ENCODE peak calls at places on chromosomes 6 and 20, in seven cellular contexts. One of them, this sample, is unnamed.

GRCh38 chr6:155646443-155646842 is 190.8 kb upstream of the NOX3 start:
- DNase-seq in left ventricle myocardium inferior: no peak
- DNase-seq in mesenchymal stem cell: peak; percentile 25
- DNase-seq in OCI-LY7: no peak
- DNase-seq in body of pancreas: peak; percentile 12
- DNase-seq in GM06990: no peak
- DNase-seq in stomach: no peak
- DNase-seq in this sample: no peak

GRCh38 chr20:38418509-38419204 is 16.5 kb downstream of the SNHG17 start:
- DNase-seq in left ventricle myocardium inferior: peak; percentile 58
- DNase-seq in mesenchymal stem cell: peak; percentile 9
- DNase-seq in OCI-LY7: no peak
- DNase-seq in body of pancreas: peak; percentile 32
- DNase-seq in GM06990: no peak
- DNase-seq in stomach: peak; percentile 35
- DNase-seq in this sample: no peak

GRCh38 chr20:37385659-37386504 is 39.9 kb downstream of the SRC start:
- DNase-seq in left ventricle myocardium inferior: no peak
- DNase-seq in mesenchymal stem cell: no peak
- DNase-seq in OCI-LY7: no peak
- DNase-seq in body of pancreas: no peak
- DNase-seq in GM06990: peak; percentile 13
- DNase-seq in stomach: no peak
- DNase-seq in this sample: no peak

GRCh38 chr6:40436685-40437604 is 150.2 kb downstream of the LRFN2 start:
- DNase-seq in left ventricle myocardium inferior: no peak
- DNase-seq in mesenchymal stem cell: peak; percentile 42
- DNase-seq in OCI-LY7: no peak
- DNase-seq in body of pancreas: no peak
- DNase-seq in GM06990: no peak
- DNase-seq in stomach: no peak
- DNase-seq in this sample: no peak

GRCh38 chr20:46963196-46963529 is 68.5 kb downstream of the EYA2 start:
- DNase-seq in left ventricle myocardium inferior: no peak
- DNase-seq in mesenchymal stem cell: no peak
- DNase-seq in OCI-LY7: no peak
- DNase-seq in body of pancreas: no peak
- DNase-seq in GM06990: no peak
- DNase-seq in stomach: peak; percentile 32
- DNase-seq in this sample: no peak

GRCh38 chr6:163419413-163420314 is 5.1 kb downstream of the QKI start:
- DNase-seq in left ventricle myocardium inferior: no peak
- DNase-seq in mesenchymal stem cell: peak; percentile 41
- DNase-seq in OCI-LY7: no peak
- DNase-seq in body of pancreas: no peak
- DNase-seq in GM06990: no peak
- DNase-seq in stomach: no peak
- DNase-seq in this sample: no peak

GRCh38 chr6:70124882-70125535 is 177.9 kb downstream of the COL9A1 start:
- DNase-seq in left ventricle myocardium inferior: no peak
- DNase-seq in mesenchymal stem cell: peak; percentile 86
- DNase-seq in OCI-LY7: no peak
- DNase-seq in body of pancreas: no peak
- DNase-seq in GM06990: no peak
- DNase-seq in stomach: no peak
- DNase-seq in this sample: no peak

GRCh38 chr6:37565267-37566208 is 65.8 kb upstream of the CCDC167 start:
- DNase-seq in left ventricle myocardium inferior: no peak
- DNase-seq in mesenchymal stem cell: no peak
- DNase-seq in OCI-LY7: no peak
- DNase-seq in body of pancreas: peak; percentile 10
- DNase-seq in GM06990: no peak
- DNase-seq in stomach: no peak
- DNase-seq in this sample: no peak

GRCh38 chr20:43658068-43658722 is 8.7 kb upstream of the MYBL2 start:
- DNase-seq in left ventricle myocardium inferior: no peak
- DNase-seq in mesenchymal stem cell: peak; percentile 77
- DNase-seq in OCI-LY7: no peak
- DNase-seq in body of pancreas: no peak
- DNase-seq in GM06990: no peak
- DNase-seq in stomach: no peak
- DNase-seq in this sample: no peak

GRCh38 chr6:37209461-37210205 is 39.7 kb downstream of the PIM1 start:
- DNase-seq in left ventricle myocardium inferior: no peak
- DNase-seq in mesenchymal stem cell: no peak
- DNase-seq in OCI-LY7: no peak
- DNase-seq in body of pancreas: no peak
- DNase-seq in GM06990: no peak
- DNase-seq in stomach: no peak
- DNase-seq in this sample: no peak

GRCh38 chr6:147759088-147759487 is 250.6 kb downstream of the SAMD5 start:
- DNase-seq in left ventricle myocardium inferior: no peak
- DNase-seq in mesenchymal stem cell: peak; percentile 87
- DNase-seq in OCI-LY7: no peak
- DNase-seq in body of pancreas: no peak
- DNase-seq in GM06990: no peak
- DNase-seq in stomach: no peak
- DNase-seq in this sample: no peak

DNA sequence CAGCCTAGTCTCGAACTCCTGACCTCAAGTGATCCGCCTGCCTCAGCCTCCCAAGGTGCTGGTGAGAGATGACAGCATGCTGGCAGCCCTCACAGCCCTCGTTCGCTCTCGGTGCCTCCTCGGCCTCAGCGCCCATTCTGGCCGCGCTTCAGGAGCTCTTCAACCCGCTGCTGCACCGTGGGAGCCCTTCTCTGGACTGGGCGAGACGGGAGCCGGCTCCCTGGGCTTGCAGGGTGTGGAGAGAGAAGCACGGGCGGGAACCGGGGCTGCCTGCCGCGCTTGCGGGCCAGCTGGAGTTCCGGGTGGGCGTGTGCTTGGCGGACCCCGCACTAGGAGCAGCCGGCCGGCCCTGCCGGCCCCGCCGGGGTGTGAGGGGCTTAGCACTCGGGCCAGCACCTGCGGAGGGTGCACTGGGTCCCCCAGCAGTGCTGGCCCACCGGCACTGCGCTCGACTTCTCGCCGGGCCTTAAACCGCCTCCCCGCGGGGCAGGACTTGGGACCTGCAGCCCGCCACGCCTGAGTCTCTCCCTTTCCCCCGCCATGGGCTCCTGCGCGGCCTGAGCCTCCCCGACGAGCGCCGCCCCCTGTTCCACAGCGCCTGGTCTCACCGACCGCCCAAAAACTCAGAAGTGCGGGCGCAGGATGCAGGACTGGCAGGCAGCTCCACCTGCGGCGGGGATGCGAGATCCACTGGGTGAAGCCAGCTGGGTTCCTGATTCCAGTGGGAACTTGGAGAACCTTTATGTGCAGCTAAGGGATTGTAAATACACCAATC is 31.5 kb upstream of the RANBP9 start:
- DNase-seq in left ventricle myocardium inferior: no peak
- DNase-seq in mesenchymal stem cell: no peak
- DNase-seq in OCI-LY7: no peak
- DNase-seq in body of pancreas: peak; percentile 5
- DNase-seq in GM06990: no peak
- DNase-seq in stomach: no peak
- DNase-seq in this sample: no peak
- H3K4me3 ChIP-seq in left ventricle myocardium inferior: no peak overlapping the region
- H3K4me3 ChIP-seq in mesenchymal stem cell: no peak overlapping the region
- H3K4me3 ChIP-seq in OCI-LY7: no peak overlapping the region
- H3K4me3 ChIP-seq in body of pancreas: no peak overlapping the region
- H3K4me3 ChIP-seq in GM06990: no peak overlapping the region
- H3K4me3 ChIP-seq in stomach: peak overlapping the region; percentile 31
- H3K4me3 ChIP-seq in this sample: peak overlapping the region; percentile 34

GRCh38 chr20:59031326-59032022 is 661 bp downstream of the ATP5F1E start:
- DNase-seq in left ventricle myocardium inferior: no peak
- DNase-seq in mesenchymal stem cell: no peak
- DNase-seq in OCI-LY7: peak; percentile 48
- DNase-seq in body of pancreas: peak; percentile 10
- DNase-seq in GM06990: no peak
- DNase-seq in stomach: no peak
- DNase-seq in this sample: no peak

GRCh38 chr20:59027746-59028320 is 4.3 kb downstream of the ATP5F1E start:
- DNase-seq in left ventricle myocardium inferior: no peak
- DNase-seq in mesenchymal stem cell: peak; percentile 47
- DNase-seq in OCI-LY7: no peak
- DNase-seq in body of pancreas: no peak
- DNase-seq in GM06990: no peak
- DNase-seq in stomach: no peak
- DNase-seq in this sample: no peak

GRCh38 chr20:59030911-59031310 is 1.2 kb downstream of the ATP5F1E start:
- DNase-seq in left ventricle myocardium inferior: no peak
- DNase-seq in mesenchymal stem cell: no peak
- DNase-seq in OCI-LY7: no peak
- DNase-seq in body of pancreas: no peak
- DNase-seq in GM06990: no peak
- DNase-seq in stomach: no peak
- DNase-seq in this sample: no peak

GRCh38 chr20:59026904-59027745 is 5.0 kb downstream of the ATP5F1E start:
- DNase-seq in left ventricle myocardium inferior: no peak
- DNase-seq in mesenchymal stem cell: no peak
- DNase-seq in OCI-LY7: no peak
- DNase-seq in body of pancreas: no peak
- DNase-seq in GM06990: no peak
- DNase-seq in stomach: no peak
- DNase-seq in this sample: no peak

DNA sequence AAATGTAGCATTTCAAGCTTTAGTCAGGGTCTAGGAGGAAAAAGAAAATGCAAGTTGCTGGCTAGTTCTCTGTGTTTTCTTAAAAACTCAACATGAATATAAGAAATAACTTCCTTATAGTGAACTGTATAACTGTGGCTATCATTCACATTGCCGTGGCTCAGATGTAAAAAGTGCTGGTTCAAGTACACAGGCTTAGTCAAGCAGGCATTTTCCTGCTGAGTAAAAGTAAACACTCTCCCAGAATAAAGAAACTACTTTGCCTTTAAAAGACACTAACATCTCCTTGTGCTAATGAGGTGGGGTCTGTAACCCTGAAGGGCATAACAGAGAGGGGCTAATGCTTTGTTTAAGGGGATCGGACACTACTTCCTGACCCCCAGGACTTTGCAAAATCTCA is 3.3 kb downstream of the ATP5F1E start:
- DNase-seq in left ventricle myocardium inferior: no peak
- DNase-seq in mesenchymal stem cell: no peak
- DNase-seq in OCI-LY7: no peak
- DNase-seq in body of pancreas: no peak
- DNase-seq in GM06990: no peak
- DNase-seq in stomach: no peak
- DNase-seq in this sample: no peak
- H3K4me3 ChIP-seq in left ventricle myocardium inferior: peak overlapping the region; percentile 85
- H3K4me3 ChIP-seq in mesenchymal stem cell: no peak overlapping the region
- H3K4me3 ChIP-seq in OCI-LY7: peak overlapping the region; percentile 76
- H3K4me3 ChIP-seq in body of pancreas: no peak overlapping the region
- H3K4me3 ChIP-seq in GM06990: peak overlapping the region; percentile 10
- H3K4me3 ChIP-seq in stomach: no peak overlapping the region
- H3K4me3 ChIP-seq in this sample: peak overlapping the region; percentile 26

DNA sequence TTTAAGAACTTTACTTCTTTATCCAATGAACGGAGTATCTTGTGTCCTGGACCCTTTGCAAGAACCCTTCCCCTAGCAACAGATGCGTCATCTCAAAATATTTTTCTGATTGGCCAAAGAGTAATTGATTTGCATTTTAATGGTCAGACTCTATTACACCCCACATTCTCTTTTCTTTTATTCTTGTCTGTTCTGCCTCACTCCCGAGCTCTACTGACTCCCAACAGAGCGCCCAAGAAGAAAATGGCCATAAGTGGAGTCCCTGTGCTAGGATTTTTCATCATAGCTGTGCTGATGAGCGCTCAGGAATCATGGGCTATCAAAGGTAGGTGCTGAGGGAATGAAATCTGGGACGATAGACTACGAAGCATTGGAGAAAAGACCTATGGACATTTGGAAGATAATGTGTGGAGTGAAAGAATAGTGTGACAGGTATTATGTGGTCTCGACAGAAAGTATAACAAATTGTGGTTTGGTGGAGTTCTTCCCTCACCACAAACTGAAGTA is at the start of gene HLA-DRA:
- DNase-seq in left ventricle myocardium inferior: no peak
- DNase-seq in mesenchymal stem cell: peak; percentile 54
- DNase-seq in OCI-LY7: peak; percentile 89
- DNase-seq in body of pancreas: no peak
- DNase-seq in GM06990: peak; percentile 87
- DNase-seq in stomach: no peak
- DNase-seq in this sample: peak; percentile 89
- H3K4me3 ChIP-seq in left ventricle myocardium inferior: peak within 1 kb of the TSS; percentile 65
- H3K4me3 ChIP-seq in mesenchymal stem cell: no peak within 1 kb of the TSS
- H3K4me3 ChIP-seq in OCI-LY7: peak within 1 kb of the TSS; percentile 91
- H3K4me3 ChIP-seq in body of pancreas: no peak within 1 kb of the TSS
- H3K4me3 ChIP-seq in GM06990: peak within 1 kb of the TSS; percentile 96
- H3K4me3 ChIP-seq in stomach: peak within 1 kb of the TSS; percentile 35
- H3K4me3 ChIP-seq in this sample: peak within 1 kb of the TSS; percentile 83

DNA sequence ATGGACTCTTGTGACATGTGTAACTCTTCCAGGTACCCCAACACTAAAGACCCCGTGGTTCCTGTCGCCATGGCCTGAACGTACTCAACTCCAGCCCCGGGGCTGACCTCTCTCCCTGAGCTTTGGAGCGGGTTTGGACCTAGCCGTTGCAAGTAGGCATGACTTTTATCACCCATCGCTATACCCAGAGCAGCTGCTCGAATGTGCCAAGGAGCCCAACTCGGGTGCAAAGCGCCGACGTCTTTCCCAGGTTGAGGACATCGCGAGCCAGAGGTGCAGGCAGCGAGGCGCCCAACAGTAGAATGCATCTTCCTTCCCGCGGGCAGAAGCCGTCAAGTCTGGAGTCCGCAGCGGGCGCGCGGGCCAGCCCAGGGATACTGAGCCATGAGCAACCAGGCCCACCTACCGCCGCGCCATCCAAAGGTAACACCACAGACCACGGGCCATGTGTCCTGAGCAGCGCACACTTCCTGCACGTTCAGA is 5.7 kb upstream of the LAMP5 start:
- DNase-seq in left ventricle myocardium inferior: no peak
- DNase-seq in mesenchymal stem cell: no peak
- DNase-seq in OCI-LY7: no peak
- DNase-seq in body of pancreas: no peak
- DNase-seq in GM06990: no peak
- DNase-seq in stomach: no peak
- DNase-seq in this sample: no peak
- H3K4me3 ChIP-seq in left ventricle myocardium inferior: no peak overlapping the region
- H3K4me3 ChIP-seq in mesenchymal stem cell: no peak overlapping the region
- H3K4me3 ChIP-seq in OCI-LY7: no peak overlapping the region
- H3K4me3 ChIP-seq in body of pancreas: no peak overlapping the region
- H3K4me3 ChIP-seq in GM06990: no peak overlapping the region
- H3K4me3 ChIP-seq in stomach: no peak overlapping the region
- H3K4me3 ChIP-seq in this sample: no peak overlapping the region

This sample was measured in GM12864.